ENCODE peak calls at places on chromosomes 11 and 22, in eight cellular contexts. P, Q, T, Y, Z, M, U and V are unnamed samples.

GRCh38 chr11:33980896-33981295 is 70.6 kb upstream of the CAPRIN1 start:
- DNase-seq in P (no peak), Q (no peak), T (no peak), Y (no peak), Z (peak; percentile 41), M (no peak), U (no peak), V (no peak)

GRCh38 chr11:119262668-119263351 is 54.1 kb downstream of the MCAM start:
- DNase-seq in P (no peak), Q (no peak), T (no peak), Y (no peak), Z (peak; percentile 74), M (peak; percentile 30), U (peak; percentile 46), V (peak; percentile 31)

GRCh38 chr11:77747381-77747969 is 73.0 kb downstream of the RSF1 start:
- DNase-seq in P (peak; percentile 7), Q (no peak), T (no peak), Y (peak; percentile 45), Z (peak; percentile 34), M (no peak), U (peak; percentile 71), V (no peak)

GRCh38 chr11:9569588-9570164 is 3.8 kb upstream of the WEE1 start:
- DNase-seq in P (no peak), Q (no peak), T (no peak), Y (no peak), Z (no peak), M (no peak), U (no peak), V (no peak)

GRCh38 chr22:36644333-36644757 is 59.2 kb downstream of the CACNG2 start:
- DNase-seq in P (peak; percentile 89), Q (peak; percentile 48), T (no peak), Y (peak; percentile 92), Z (peak; percentile 97), M (peak; percentile 91), U (peak; percentile 86), V (peak; percentile 91)

GRCh38 chr22:37345863-37346514 is 63.7 kb downstream of the CYTH4 start:
- DNase-seq in P (no peak), Q (no peak), T (no peak), Y (peak; percentile 63), Z (peak; percentile 78), M (peak; percentile 87), U (peak; percentile 98), V (peak; percentile 65)

GRCh38 chr11:45974806-45975205 is 52.4 kb downstream of the LARGE2 start:
- DNase-seq in P (no peak), Q (no peak), T (no peak), Y (no peak), Z (no peak), M (no peak), U (no peak), V (no peak)

GRCh38 chr11:109229682-109230081 is 192.3 kb upstream of the C11orf87 start:
- DNase-seq in P (no peak), Q (no peak), T (no peak), Y (no peak), Z (peak; percentile 7), M (no peak), U (peak; percentile 50), V (no peak)

GRCh38 chr11:27716216-27716615 is 16.0 kb upstream of the BDNF start:
- DNase-seq in P (no peak), Q (no peak), T (no peak), Y (no peak), Z (no peak), M (no peak), U (no peak), V (no peak)

DNA sequence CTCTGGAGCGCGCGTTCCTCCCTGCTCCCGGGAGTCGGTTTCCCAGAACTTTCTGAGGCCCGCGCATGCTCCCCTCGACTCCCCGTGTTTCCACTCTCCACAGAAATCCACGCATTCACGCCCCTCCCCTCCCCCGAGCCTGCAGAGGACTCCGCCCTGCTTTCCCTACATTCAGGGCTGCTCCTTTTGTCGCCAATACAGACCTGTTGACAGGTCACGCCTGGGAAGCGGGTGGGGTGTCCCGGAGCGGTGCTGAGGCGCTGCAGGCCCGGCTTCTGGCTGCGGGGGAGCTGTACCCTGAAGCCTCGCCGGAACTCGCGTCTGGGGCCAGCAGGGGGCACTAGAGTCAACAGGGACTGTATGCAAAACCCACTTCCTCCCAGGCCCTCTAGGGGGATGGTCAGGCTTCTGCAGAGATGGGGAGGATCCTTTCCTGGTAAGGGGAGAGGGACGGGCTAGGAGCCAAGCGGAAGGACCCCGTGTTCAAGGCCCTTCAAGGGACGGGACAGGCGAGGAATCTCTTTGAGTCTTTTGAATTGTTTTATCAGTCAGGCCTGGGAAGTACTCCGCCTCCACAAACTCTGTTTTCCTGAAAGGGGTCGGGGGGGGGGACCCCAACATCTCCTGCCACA is at the start of gene PRAME:
- DNase-seq in P (peak; percentile 81), Q (peak; percentile 100), T (no peak), Y (no peak), Z (peak; percentile 61), M (peak; percentile 25), U (peak; percentile 3), V (no peak)
- H3K4me3 ChIP-seq in P (no peak within 1 kb of the TSS), Q (peak within 1 kb of the TSS; percentile 54), T (no peak within 1 kb of the TSS), Y (no peak within 1 kb of the TSS), Z (no peak within 1 kb of the TSS), M (no peak within 1 kb of the TSS), U (no peak within 1 kb of the TSS), V (no peak within 1 kb of the TSS)

DNA sequence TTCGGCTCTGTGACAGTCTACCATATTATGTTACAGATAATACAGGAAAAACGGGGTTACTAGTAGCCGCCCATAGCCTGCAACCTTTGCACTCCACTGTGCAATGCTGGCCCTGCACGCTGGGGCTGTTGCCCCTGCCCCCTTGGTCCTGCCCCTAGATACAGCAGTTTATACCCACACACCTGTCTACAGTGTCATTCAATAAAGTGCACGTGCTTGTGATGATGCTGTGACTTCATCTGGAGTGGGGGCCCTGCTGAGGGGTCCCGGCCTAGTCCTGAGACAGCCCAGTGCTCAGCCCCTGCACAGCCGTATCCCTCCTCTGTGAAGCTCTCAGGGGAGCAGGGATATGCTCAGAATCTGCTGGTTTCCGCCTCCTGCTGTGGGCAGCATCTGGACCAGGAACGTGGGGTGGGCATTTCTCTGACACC is 1.2 kb downstream of the IFITM1 start:
- DNase-seq in P (no peak), Q (no peak), T (no peak), Y (no peak), Z (no peak), M (no peak), U (no peak), V (no peak)
- H3K4me3 ChIP-seq in P (peak overlapping the region; percentile 88), Q (peak overlapping the region; percentile 69), T (peak overlapping the region; percentile 51), Y (peak overlapping the region; percentile 61), Z (peak overlapping the region; percentile 10), M (no peak overlapping the region), U (no peak overlapping the region), V (no peak overlapping the region)

GRCh38 chr11:614091-614582 is 1.6 kb downstream of the IRF7 start:
- DNase-seq in P (no peak), Q (no peak), T (no peak), Y (no peak), Z (no peak), M (no peak), U (no peak), V (no peak)
- H3K4me3 ChIP-seq in P (no peak overlapping the region), Q (no peak overlapping the region), T (peak overlapping the region; percentile 89), Y (no peak overlapping the region), Z (no peak overlapping the region), M (no peak overlapping the region), U (no peak overlapping the region), V (no peak overlapping the region)

GRCh38 chr11:94568717-94569116 is 1.5 kb downstream of the PIWIL4 start:
- DNase-seq in P (no peak), Q (no peak), T (no peak), Y (no peak), Z (no peak), M (no peak), U (no peak), V (no peak)

GRCh38 chr11:94576306-94576705 is 9.1 kb downstream of the PIWIL4 start:
- DNase-seq in P (no peak), Q (no peak), T (no peak), Y (no peak), Z (no peak), M (no peak), U (no peak), V (no peak)

GRCh38 chr11:94577841-94578240 is 10.7 kb downstream of the PIWIL4 start:
- DNase-seq in P (no peak), Q (no peak), T (no peak), Y (no peak), Z (no peak), M (no peak), U (no peak), V (no peak)

DNA sequence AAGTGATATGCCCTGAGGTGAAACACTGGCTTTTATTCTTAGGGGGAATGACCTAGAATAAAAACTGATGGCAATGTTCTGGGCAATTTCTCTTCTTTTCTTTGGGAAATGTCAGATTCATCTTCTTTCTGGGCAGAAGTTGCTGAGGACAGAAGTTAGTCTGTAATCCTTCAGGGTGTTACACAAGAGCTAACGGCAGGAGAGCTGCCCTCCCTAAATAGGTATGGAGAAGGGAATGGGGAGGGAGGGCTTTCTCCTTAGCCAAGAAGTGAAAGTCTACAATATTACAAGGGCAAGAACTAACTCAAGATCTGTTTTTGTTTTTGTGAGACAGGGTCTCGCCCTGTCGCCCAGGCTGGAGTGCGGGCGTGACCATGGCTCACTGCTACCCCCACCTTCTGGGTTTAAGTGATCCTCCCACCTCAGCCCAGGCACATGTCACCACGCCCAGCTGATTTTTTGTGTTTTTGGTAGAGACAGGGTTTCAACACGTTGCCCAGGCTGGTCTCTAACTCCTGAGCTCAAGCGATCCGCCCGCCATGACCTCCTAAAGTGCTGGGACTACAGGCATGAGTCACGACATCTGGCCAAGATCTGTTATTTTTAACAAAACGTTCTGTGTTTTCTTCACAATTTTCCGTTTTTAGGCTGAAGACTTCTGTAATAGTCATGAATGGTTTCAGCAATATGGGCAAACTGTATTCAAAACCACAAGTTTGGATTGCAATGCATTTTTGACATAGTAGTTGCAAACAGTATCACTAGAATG is 7.2 kb downstream of the PIWIL4 start:
- DNase-seq in P (no peak), Q (no peak), T (no peak), Y (no peak), Z (peak; percentile 81), M (peak; percentile 78), U (peak; percentile 78), V (peak; percentile 20)
- H3K4me3 ChIP-seq in P (no peak overlapping the region), Q (no peak overlapping the region), T (no peak overlapping the region), Y (no peak overlapping the region), Z (no peak overlapping the region), M (peak overlapping the region; percentile 31), U (no peak overlapping the region), V (no peak overlapping the region)